ENCODE peak calls at places on chromosomes 6 and 20, in four cellular contexts. M is Peyer's patch; V is left ventricle myocardium inferior; H is CD4-positive, alpha-beta T cell. Q is an unnamed sample.

GRCh38 chr20:5674176-5674660 is 76.0 kb upstream of the SHLD1 start:
- DNase-seq in M (no peak), V (no peak), H (no peak), Q (no peak)

GRCh38 chr20:41276317-41276751 is 41.2 kb downstream of the ZHX3 start:
- DNase-seq in M (no peak), V (no peak), H (no peak), Q (no peak)

GRCh38 chr6:143225929-143226328 is 165.2 kb downstream of the AIG1 start:
- DNase-seq in M (no peak), V (no peak), H (no peak), Q (no peak)

GRCh38 chr6:69699655-69700054 is 97.2 kb downstream of the LMBRD1 start:
- DNase-seq in M (no peak), V (no peak), H (no peak), Q (no peak)

GRCh38 chr6:156942266-156942665 is 165.1 kb downstream of the ARID1B start:
- DNase-seq in M (no peak), V (no peak), H (no peak), Q (no peak)

GRCh38 chr6:3884007-3884745 is 35.0 kb downstream of the FAM50B start:
- DNase-seq in M (no peak), V (no peak), H (no peak), Q (no peak)

GRCh38 chr20:13325033-13325432 is 104.0 kb downstream of the ISM1 start:
- DNase-seq in M (no peak), V (no peak), H (no peak), Q (no peak)

GRCh38 chr20:18679020-18679419 is 91.2 kb downstream of the DTD1 start:
- DNase-seq in M (no peak), V (no peak), H (no peak), Q (no peak)

GRCh38 chr6:15796844-15797243 is 134.0 kb upstream of the DTNBP1 start:
- DNase-seq in M (no peak), V (no peak), H (no peak), Q (no peak)

GRCh38 chr20:36092424-36093024 is 62.0 kb upstream of the EPB41L1 start:
- DNase-seq in M (peak; percentile 74), V (peak; percentile 30), H (no peak), Q (no peak)

GRCh38 chr6:13470240-13471140 is 16.9 kb downstream of the GFOD1 start:
- DNase-seq in M (no peak), V (no peak), H (no peak), Q (no peak)

GRCh38 chr6:28658475-28659249 is 133.0 kb downstream of the GPX5 start:
- DNase-seq in M (no peak), V (no peak), H (no peak), Q (no peak)

GRCh38 chr6:51531623-51532022 is 555.8 kb downstream of the PKHD1 start:
- DNase-seq in M (no peak), V (no peak), H (no peak), Q (no peak)
- TF ChIP-seq CTCF in M (no peak), V (peak; percentile 35), H (no peak), Q (peak; percentile 17)

GRCh38 chr6:92559611-92560010 is 859.7 kb downstream of the EPHA7 start:
- DNase-seq in M (no peak), V (no peak), H (no peak), Q (no peak)

GRCh38 chr6:92559002-92559401 is 860.4 kb downstream of the EPHA7 start:
- DNase-seq in M (no peak), V (no peak), H (no peak), Q (no peak)

GRCh38 chr6:92564393-92564792 is 855.0 kb downstream of the EPHA7 start:
- DNase-seq in M (no peak), V (no peak), H (no peak), Q (no peak)
- TF ChIP-seq CTCF in M (no peak), V (no peak), H (no peak), Q (no peak)

GRCh38 chr20:44928595-44928994 is 18.7 kb downstream of the PABPC1L start:
- DNase-seq in M (no peak), V (no peak), H (no peak), Q (no peak)

GRCh38 chr20:44931911-44932310 is 22.1 kb downstream of the PABPC1L start:
- DNase-seq in M (no peak), V (no peak), H (no peak), Q (no peak)

GRCh38 chr20:44936510-44936909 is 23.7 kb downstream of the TOMM34 start:
- DNase-seq in M (no peak), V (no peak), H (no peak), Q (no peak)

GRCh38 chr20:44930517-44931168 is 20.8 kb downstream of the PABPC1L start:
- DNase-seq in M (no peak), V (no peak), H (no peak), Q (no peak)

GRCh38 chr20:44932916-44933315 is 23.1 kb downstream of the PABPC1L start:
- DNase-seq in M (no peak), V (no peak), H (no peak), Q (no peak)
- TF ChIP-seq CTCF in M (no peak), V (no peak), H (no peak), Q (no peak)

GRCh38 chr6:16873698-16874097 is 112.4 kb upstream of the ATXN1 start:
- DNase-seq in M (no peak), V (no peak), H (no peak), Q (no peak)

GRCh38 chr6:16868968-16869367 is 107.7 kb upstream of the ATXN1 start:
- DNase-seq in M (no peak), V (no peak), H (no peak), Q (no peak)

GRCh38 chr6:16876201-16876600 is 114.9 kb upstream of the ATXN1 start:
- DNase-seq in M (no peak), V (no peak), H (no peak), Q (no peak)

GRCh38 chr6:16871047-16871446 is 109.8 kb upstream of the ATXN1 start:
- DNase-seq in M (no peak), V (no peak), H (no peak), Q (no peak)

GRCh38 chr6:16872543-16873230 is 111.4 kb upstream of the ATXN1 start:
- DNase-seq in M (no peak), V (no peak), H (no peak), Q (no peak)
- TF ChIP-seq CTCF in M (no peak), V (no peak), H (no peak), Q (no peak)

GRCh38 chr6:91720323-91720722 is 1133.5 kb upstream of the MAP3K7 start:
- DNase-seq in M (no peak), V (no peak), H (no peak), Q (no peak)
- TF ChIP-seq CTCF in M (no peak), V (no peak), H (no peak), Q (no peak)

DNA sequence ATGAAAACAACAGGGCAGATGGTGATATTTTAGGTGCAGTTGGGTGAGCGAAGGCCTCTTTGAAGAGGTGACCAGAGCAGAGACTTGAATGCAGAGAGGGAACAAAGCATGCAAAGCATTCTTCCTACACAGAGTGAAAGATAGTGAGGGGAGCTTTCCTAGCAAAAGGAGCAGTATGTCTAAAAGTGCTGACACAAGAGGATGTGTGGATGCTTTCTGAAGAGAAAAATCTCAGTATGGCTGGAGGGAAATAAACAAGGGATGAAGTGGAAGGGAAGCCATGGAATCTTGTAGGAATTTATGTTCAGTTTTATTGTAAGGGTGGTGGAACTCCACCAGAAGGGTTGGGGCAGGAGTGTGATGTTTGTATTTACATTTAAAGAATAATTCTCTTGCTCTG is 128.6 kb downstream of the F13A1 start:
- DNase-seq in M (no peak), V (no peak), H (no peak), Q (no peak)
- TF ChIP-seq CTCF in M (no peak), V (no peak), H (no peak), Q (no peak)

GRCh38 chr6:41555326-41556300 is 9.4 kb downstream of the FOXP4 start:
- DNase-seq in M (no peak), V (no peak), H (no peak), Q (no peak)

GRCh38 chr6:41557305-41557704 is 11.1 kb downstream of the FOXP4 start:
- DNase-seq in M (no peak), V (no peak), H (no peak), Q (no peak)

GRCh38 chr6:41560440-41561192 is 14.4 kb downstream of the FOXP4 start:
- DNase-seq in M (no peak), V (peak; percentile 73), H (peak; percentile 63), Q (no peak)

GRCh38 chr6:41559655-41560439 is 13.7 kb downstream of the FOXP4 start:
- DNase-seq in M (no peak), V (no peak), H (no peak), Q (no peak)

GRCh38 chr6:41558033-41558807 is 12.0 kb downstream of the FOXP4 start:
- DNase-seq in M (no peak), V (no peak), H (no peak), Q (no peak)
- TF ChIP-seq CTCF in M (no peak), V (no peak), H (no peak), Q (no peak)

DNA sequence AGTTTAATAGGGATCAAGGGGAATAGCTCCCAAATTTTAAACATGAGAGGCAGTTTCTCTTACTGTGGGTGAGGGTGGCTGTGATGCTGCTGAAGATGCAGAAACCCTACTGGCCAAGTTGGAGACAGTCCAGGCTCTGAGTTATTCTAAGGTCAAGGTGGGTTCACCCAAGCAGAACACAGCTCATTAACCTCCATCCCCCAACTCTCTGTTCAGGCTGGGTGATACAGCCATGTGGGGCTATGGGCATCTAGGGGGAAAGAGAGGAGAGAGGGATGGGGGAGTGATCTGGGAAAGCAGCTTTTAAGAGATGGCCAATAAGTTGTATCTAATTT is 18.9 kb upstream of the TRAM2 start:
- DNase-seq in M (no peak), V (no peak), H (no peak), Q (no peak)
- TF ChIP-seq CTCF in M (no peak), V (no peak), H (no peak), Q (no peak)

GRCh38 chr6:48765352-48765961 is 654.5 kb upstream of the PTCHD4 start:
- DNase-seq in M (no peak), V (no peak), H (no peak), Q (no peak)
- TF ChIP-seq CTCF in M (no peak), V (peak; percentile 55), H (no peak), Q (peak; percentile 86)

Q was measured in osteocyte.